ENCODE peak calls at places on chromosomes 2 and 18, in eight cellular contexts. One of them, this sample, is unnamed.
A peak's percentile ranks its signal among the peaks of the same experiment; 100 is the strongest.

GRCh38 chr18:6885992-6886823 is 156.7 kb downstream of the ARHGAP28 start:
- DNase-seq in upper lobe of left lung: peak; percentile 33
- DNase-seq in body of pancreas: peak; percentile 54
- DNase-seq in endothelial cell: peak; percentile 64
- DNase-seq in cardiac muscle cell: peak; percentile 77
- DNase-seq in K562: peak; percentile 70
- DNase-seq in H9: no peak
- DNase-seq in suprapubic skin: no peak
- DNase-seq in this sample: no peak

GRCh38 chr2:12619975-12620374 is 96.8 kb upstream of the TRIB2 start:
- DNase-seq in body of pancreas: no peak
- DNase-seq in cardiac muscle cell: no peak
- DNase-seq in H9: no peak
- DNase-seq in K562: no peak
- DNase-seq in suprapubic skin: no peak
- DNase-seq in endothelial cell: no peak
- DNase-seq in upper lobe of left lung: no peak
- DNase-seq in this sample: no peak

GRCh38 chr18:48785686-48786470 is 164.9 kb downstream of the SMAD7 start:
- DNase-seq in suprapubic skin: peak; percentile 58
- DNase-seq in endothelial cell: no peak
- DNase-seq in H9: no peak
- DNase-seq in body of pancreas: no peak
- DNase-seq in K562: no peak
- DNase-seq in upper lobe of left lung: no peak
- DNase-seq in cardiac muscle cell: no peak
- DNase-seq in this sample: no peak

GRCh38 chr2:144508162-144508765 is 11.7 kb downstream of the ZEB2 start:
- DNase-seq in K562: no peak
- DNase-seq in suprapubic skin: no peak
- DNase-seq in body of pancreas: no peak
- DNase-seq in cardiac muscle cell: no peak
- DNase-seq in endothelial cell: no peak
- DNase-seq in upper lobe of left lung: no peak
- DNase-seq in H9: no peak
- DNase-seq in this sample: no peak

GRCh38 chr2:15619510-15619909 is 27.8 kb downstream of the DDX1 start:
- DNase-seq in cardiac muscle cell: no peak
- DNase-seq in upper lobe of left lung: no peak
- DNase-seq in suprapubic skin: no peak
- DNase-seq in body of pancreas: no peak
- DNase-seq in endothelial cell: no peak
- DNase-seq in K562: no peak
- DNase-seq in H9: no peak
- DNase-seq in this sample: no peak

GRCh38 chr2:170122883-170123547 is 54.9 kb upstream of the MYO3B start:
- DNase-seq in suprapubic skin: no peak
- DNase-seq in body of pancreas: no peak
- DNase-seq in upper lobe of left lung: no peak
- DNase-seq in cardiac muscle cell: no peak
- DNase-seq in K562: no peak
- DNase-seq in endothelial cell: no peak
- DNase-seq in H9: no peak
- DNase-seq in this sample: no peak

GRCh38 chr2:24049485-24050021 is at the start of gene FKBP1B:
- DNase-seq in suprapubic skin: no peak
- DNase-seq in cardiac muscle cell: peak; percentile 84
- DNase-seq in H9: peak; percentile 90
- DNase-seq in body of pancreas: peak; percentile 66
- DNase-seq in K562: peak; percentile 78
- DNase-seq in endothelial cell: peak; percentile 65
- DNase-seq in upper lobe of left lung: peak; percentile 82
- DNase-seq in this sample: peak; percentile 60

GRCh38 chr2:39416172-39416571 is 20.9 kb downstream of the MAP4K3 start:
- DNase-seq in suprapubic skin: no peak
- DNase-seq in cardiac muscle cell: no peak
- DNase-seq in H9: no peak
- DNase-seq in endothelial cell: no peak
- DNase-seq in K562: no peak
- DNase-seq in body of pancreas: no peak
- DNase-seq in upper lobe of left lung: no peak
- DNase-seq in this sample: no peak

GRCh38 chr2:35468271-35468670 is 887.3 kb upstream of the CRIM1 start:
- DNase-seq in suprapubic skin: no peak
- DNase-seq in H9: no peak
- DNase-seq in upper lobe of left lung: no peak
- DNase-seq in K562: no peak
- DNase-seq in body of pancreas: no peak
- DNase-seq in endothelial cell: no peak
- DNase-seq in cardiac muscle cell: no peak
- DNase-seq in this sample: no peak

GRCh38 chr2:43110442-43110871 is 115.9 kb downstream of the ZFP36L2 start:
- DNase-seq in body of pancreas: peak; percentile 48
- DNase-seq in suprapubic skin: no peak
- DNase-seq in cardiac muscle cell: peak; percentile 74
- DNase-seq in upper lobe of left lung: no peak
- DNase-seq in K562: no peak
- DNase-seq in endothelial cell: no peak
- DNase-seq in H9: no peak
- DNase-seq in this sample: no peak

GRCh38 chr2:27832396-27832795 is 57.8 kb downstream of the RBKS start:
- DNase-seq in cardiac muscle cell: no peak
- DNase-seq in H9: no peak
- DNase-seq in body of pancreas: no peak
- DNase-seq in upper lobe of left lung: no peak
- DNase-seq in K562: no peak
- DNase-seq in endothelial cell: no peak
- DNase-seq in suprapubic skin: no peak
- DNase-seq in this sample: no peak

GRCh38 chr2:24421668-24422067 is 61.3 kb upstream of the ITSN2 start:
- DNase-seq in upper lobe of left lung: peak; percentile 76
- DNase-seq in suprapubic skin: no peak
- DNase-seq in body of pancreas: peak; percentile 56
- DNase-seq in cardiac muscle cell: peak; percentile 61
- DNase-seq in H9: peak; percentile 69
- DNase-seq in K562: peak; percentile 55
- DNase-seq in endothelial cell: peak; percentile 82
- DNase-seq in this sample: peak; percentile 26

GRCh38 chr2:128782411-128783192 is 463.9 kb upstream of the HS6ST1 start:
- DNase-seq in body of pancreas: no peak
- DNase-seq in endothelial cell: no peak
- DNase-seq in K562: no peak
- DNase-seq in cardiac muscle cell: no peak
- DNase-seq in upper lobe of left lung: peak; percentile 18
- DNase-seq in suprapubic skin: no peak
- DNase-seq in H9: peak; percentile 7
- DNase-seq in this sample: no peak

DNA sequence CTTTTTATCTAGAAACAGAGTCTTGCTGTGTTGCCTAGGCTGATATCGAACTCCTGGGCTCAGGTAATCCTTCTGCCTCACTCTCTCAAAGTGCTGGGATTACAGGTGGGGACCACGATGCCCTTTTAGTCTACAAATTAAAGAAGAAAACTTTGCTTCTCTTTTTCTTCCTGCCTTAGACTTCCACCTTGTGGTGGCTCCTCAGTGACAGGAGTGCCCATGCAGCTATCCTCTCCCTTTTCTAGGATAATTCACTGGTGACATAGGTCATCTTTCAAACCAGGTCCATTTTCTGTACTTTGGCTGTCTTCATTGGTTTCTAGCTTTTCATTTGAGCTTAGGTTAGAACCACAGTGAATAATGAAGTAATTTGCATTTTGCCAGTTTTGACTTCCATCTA is 13.6 kb downstream of the DCAF17 start:
- DNase-seq in body of pancreas: no peak
- DNase-seq in K562: no peak
- DNase-seq in upper lobe of left lung: no peak
- DNase-seq in H9: no peak
- DNase-seq in cardiac muscle cell: no peak
- DNase-seq in suprapubic skin: no peak
- DNase-seq in endothelial cell: no peak
- DNase-seq in this sample: no peak
- TF ChIP-seq CTCF in body of pancreas: no peak
- TF ChIP-seq CTCF in K562: peak; percentile 52
- TF ChIP-seq CTCF in upper lobe of left lung: no peak
- TF ChIP-seq CTCF in H9: peak; percentile 45
- TF ChIP-seq CTCF in cardiac muscle cell: no peak
- TF ChIP-seq CTCF in suprapubic skin: no peak
- TF ChIP-seq CTCF in endothelial cell: no peak
- TF ChIP-seq CTCF in this sample: no peak

GRCh38 chr2:107936427-107937359 is 49.6 kb upstream of the SLC5A7 start:
- DNase-seq in cardiac muscle cell: peak; percentile 35
- DNase-seq in upper lobe of left lung: no peak
- DNase-seq in body of pancreas: no peak
- DNase-seq in endothelial cell: peak; percentile 41
- DNase-seq in H9: no peak
- DNase-seq in K562: peak; percentile 37
- DNase-seq in suprapubic skin: no peak
- DNase-seq in this sample: no peak

GRCh38 chr2:107927034-107927534 is 59.2 kb upstream of the SLC5A7 start:
- DNase-seq in endothelial cell: no peak
- DNase-seq in K562: no peak
- DNase-seq in cardiac muscle cell: no peak
- DNase-seq in body of pancreas: no peak
- DNase-seq in upper lobe of left lung: no peak
- DNase-seq in suprapubic skin: no peak
- DNase-seq in H9: no peak
- DNase-seq in this sample: no peak

GRCh38 chr2:107932483-107932882 is 53.8 kb upstream of the SLC5A7 start:
- DNase-seq in upper lobe of left lung: no peak
- DNase-seq in suprapubic skin: no peak
- DNase-seq in body of pancreas: no peak
- DNase-seq in H9: no peak
- DNase-seq in K562: no peak
- DNase-seq in endothelial cell: no peak
- DNase-seq in cardiac muscle cell: no peak
- DNase-seq in this sample: no peak

GRCh38 chr2:107932986-107933385 is 53.3 kb upstream of the SLC5A7 start:
- DNase-seq in suprapubic skin: no peak
- DNase-seq in cardiac muscle cell: peak; percentile 27
- DNase-seq in body of pancreas: no peak
- DNase-seq in H9: no peak
- DNase-seq in K562: no peak
- DNase-seq in endothelial cell: no peak
- DNase-seq in upper lobe of left lung: no peak
- DNase-seq in this sample: no peak
- TF ChIP-seq CTCF in suprapubic skin: no peak
- TF ChIP-seq CTCF in cardiac muscle cell: peak; percentile 32
- TF ChIP-seq CTCF in body of pancreas: no peak
- TF ChIP-seq CTCF in H9: peak; percentile 68
- TF ChIP-seq CTCF in K562: peak; percentile 41
- TF ChIP-seq CTCF in endothelial cell: no peak
- TF ChIP-seq CTCF in upper lobe of left lung: peak; percentile 8
- TF ChIP-seq CTCF in this sample: no peak

DNA sequence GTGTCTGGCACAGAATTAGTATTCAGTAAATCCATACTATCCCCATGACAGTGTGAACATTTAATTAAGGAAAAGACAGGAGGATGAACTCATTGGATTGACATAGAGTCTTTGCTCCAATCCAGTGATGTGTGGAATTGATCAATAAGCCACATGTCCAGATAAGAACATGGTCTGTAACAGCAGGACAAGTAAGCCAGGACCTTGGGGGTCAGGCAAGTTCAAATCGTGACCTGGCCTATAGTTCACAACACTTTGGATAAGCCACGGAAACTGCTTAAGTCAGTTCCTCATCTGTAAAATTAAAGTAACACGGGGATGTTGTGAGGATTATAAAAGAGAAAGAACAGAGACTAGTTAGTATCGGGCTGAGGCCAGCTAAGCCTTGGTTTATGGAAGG is 67.8 kb downstream of the FAM124B start:
- DNase-seq in endothelial cell: no peak
- DNase-seq in H9: no peak
- DNase-seq in suprapubic skin: no peak
- DNase-seq in cardiac muscle cell: no peak
- DNase-seq in K562: no peak
- DNase-seq in upper lobe of left lung: no peak
- DNase-seq in body of pancreas: no peak
- DNase-seq in this sample: no peak
- TF ChIP-seq CTCF in endothelial cell: no peak
- TF ChIP-seq CTCF in H9: no peak
- TF ChIP-seq CTCF in suprapubic skin: no peak
- TF ChIP-seq CTCF in cardiac muscle cell: no peak
- TF ChIP-seq CTCF in K562: no peak
- TF ChIP-seq CTCF in upper lobe of left lung: no peak
- TF ChIP-seq CTCF in body of pancreas: no peak
- TF ChIP-seq CTCF in this sample: no peak

DNA sequence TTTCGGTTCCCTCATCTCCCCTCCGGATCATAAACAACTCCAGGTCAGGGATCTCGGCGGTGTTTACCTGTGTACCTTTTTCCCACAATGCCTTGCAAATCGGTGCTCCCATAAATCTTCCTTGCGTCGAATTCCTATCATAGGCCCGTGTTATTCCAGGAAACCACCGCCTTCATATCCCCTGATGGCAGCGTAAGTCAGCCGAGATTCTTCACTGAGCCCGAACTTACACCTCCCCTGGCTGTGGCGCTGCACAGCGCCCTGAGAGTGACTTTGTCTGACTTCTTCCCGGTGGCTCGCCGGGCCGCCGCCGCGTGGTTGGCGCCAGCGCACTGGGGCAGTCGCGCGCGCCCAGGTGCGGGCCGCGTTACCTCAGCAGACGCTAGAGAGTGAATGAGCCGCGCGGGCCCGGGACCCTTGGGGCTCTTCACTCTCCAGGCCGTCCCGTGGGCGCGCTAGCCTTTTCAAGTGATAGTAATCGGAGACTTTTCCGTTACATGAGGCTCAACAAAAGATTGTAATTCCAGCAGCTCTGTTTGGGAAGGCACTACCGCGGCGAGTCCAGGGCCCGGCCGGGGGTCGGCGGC is 101.6 kb downstream of the SPTBN1 start:
- DNase-seq in suprapubic skin: no peak
- DNase-seq in upper lobe of left lung: peak; percentile 76
- DNase-seq in cardiac muscle cell: peak; percentile 78
- DNase-seq in K562: peak; percentile 58
- DNase-seq in body of pancreas: peak; percentile 65
- DNase-seq in H9: peak; percentile 64
- DNase-seq in endothelial cell: peak; percentile 55
- DNase-seq in this sample: peak; percentile 75
- TF ChIP-seq CTCF in suprapubic skin: no peak
- TF ChIP-seq CTCF in upper lobe of left lung: no peak
- TF ChIP-seq CTCF in cardiac muscle cell: no peak
- TF ChIP-seq CTCF in K562: peak; percentile 12
- TF ChIP-seq CTCF in body of pancreas: no peak
- TF ChIP-seq CTCF in H9: no peak
- TF ChIP-seq CTCF in endothelial cell: no peak
- TF ChIP-seq CTCF in this sample: no peak

GRCh38 chr2:10909050-10909995 is 2.4 kb upstream of the KCNF1 start:
- DNase-seq in K562: peak; percentile 54
- DNase-seq in suprapubic skin: peak; percentile 52
- DNase-seq in upper lobe of left lung: no peak
- DNase-seq in H9: peak; percentile 75
- DNase-seq in endothelial cell: peak; percentile 70
- DNase-seq in cardiac muscle cell: peak; percentile 73
- DNase-seq in body of pancreas: no peak
- DNase-seq in this sample: no peak
- TF ChIP-seq CTCF in K562: peak; percentile 63
- TF ChIP-seq CTCF in suprapubic skin: no peak
- TF ChIP-seq CTCF in upper lobe of left lung: no peak
- TF ChIP-seq CTCF in H9: peak; percentile 83
- TF ChIP-seq CTCF in endothelial cell: peak; percentile 76
- TF ChIP-seq CTCF in cardiac muscle cell: peak; percentile 44
- TF ChIP-seq CTCF in body of pancreas: no peak
- TF ChIP-seq CTCF in this sample: no peak

This sample was measured in activated B cell treated with CpG ODN at 0.5 μM for 24 hours.